ENCODE peak calls at places on chromosomes 3 and 15, in eight cellular contexts. U is mucosa of descending colon, N is pancreas, O is RWPE1, Z is Peyer's patch, H is tibial nerve, Q is left lung, G is tibial artery. C is an unnamed sample.

GRCh38 chr15:90184119-90184785 is 16.9 kb upstream of the SEMA4B start:
- DNase-seq in U (peak; percentile 89), N (peak; percentile 89), O (peak; percentile 83), Z (peak; percentile 71), H (peak; percentile 73), Q (no peak), G (peak; percentile 89), C (no peak)

GRCh38 chr15:101188517-101189340 is 63.1 kb downstream of the CHSY1 start:
- DNase-seq in U (no peak), N (no peak), O (peak; percentile 39), Z (no peak), H (no peak), Q (no peak), G (no peak), C (no peak)

GRCh38 chr15:67080900-67081431 is 15.6 kb downstream of the SMAD3 start:
- DNase-seq in U (peak; percentile 71), N (no peak), O (no peak), Z (peak; percentile 92), H (no peak), Q (peak; percentile 79), G (peak; percentile 62), C (peak; percentile 69)

GRCh38 chr3:127739347-127740135 is 66.8 kb downstream of the ABTB1 start:
- DNase-seq in U (no peak), N (no peak), O (no peak), Z (no peak), H (no peak), Q (peak; percentile 24), G (no peak), C (no peak)

GRCh38 chr15:22978691-22979068 is 1.5 kb downstream of the CYFIP1 start:
- DNase-seq in U (no peak), N (no peak), O (no peak), Z (no peak), H (no peak), Q (no peak), G (no peak), C (no peak)

GRCh38 chr3:177946965-177947364 is 589.3 kb upstream of the KCNMB2 start:
- DNase-seq in U (no peak), N (no peak), O (no peak), Z (no peak), H (no peak), Q (no peak), G (no peak), C (no peak)

GRCh38 chr3:72355168-72355567 is 493.1 kb downstream of the SHQ1 start:
- DNase-seq in U (no peak), N (no peak), O (no peak), Z (no peak), H (no peak), Q (no peak), G (no peak), C (no peak)

GRCh38 chr3:95280711-95281352 is 1218.0 kb downstream of the NSUN3 start:
- DNase-seq in U (no peak), N (no peak), O (peak; percentile 7), Z (no peak), H (no peak), Q (no peak), G (no peak), C (no peak)

GRCh38 chr15:70870066-70870465 is 16.1 kb upstream of the LARP6 start:
- DNase-seq in U (no peak), N (no peak), O (no peak), Z (no peak), H (no peak), Q (no peak), G (no peak), C (no peak)

GRCh38 chr15:57675481-57676181 is 30.9 kb upstream of the POLR2M start:
- DNase-seq in U (no peak), N (no peak), O (peak; percentile 59), Z (no peak), H (no peak), Q (no peak), G (no peak), C (no peak)

GRCh38 chr3:127951276-127951675 is 36.2 kb downstream of the KBTBD12 start:
- DNase-seq in U (no peak), N (no peak), O (no peak), Z (no peak), H (no peak), Q (no peak), G (no peak), C (no peak)

GRCh38 chr3:155701882-155702465 is 42.9 kb downstream of the PLCH1 start:
- DNase-seq in U (no peak), N (no peak), O (peak; percentile 41), Z (no peak), H (no peak), Q (no peak), G (no peak), C (no peak)

GRCh38 chr3:192077795-192078497 is 617.0 kb downstream of the PYDC2 start:
- DNase-seq in U (no peak), N (no peak), O (no peak), Z (no peak), H (no peak), Q (no peak), G (no peak), C (no peak)

GRCh38 chr15:76330281-76330680 is 6.3 kb upstream of the ISL2 start:
- DNase-seq in U (no peak), N (peak; percentile 58), O (peak; percentile 60), Z (no peak), H (no peak), Q (no peak), G (peak; percentile 51), C (no peak)

GRCh38 chr15:78220713-78221112 is 13.7 kb downstream of the ACSBG1 start:
- DNase-seq in U (no peak), N (no peak), O (no peak), Z (no peak), H (no peak), Q (no peak), G (no peak), C (no peak)

GRCh38 chr3:27721717-27722564 is at the start of gene EOMES:
- DNase-seq in U (peak; percentile 69), N (peak; percentile 37), O (peak; percentile 65), Z (peak; percentile 58), H (no peak), Q (peak; percentile 34), G (no peak), C (no peak)
- TF ChIP-seq CTCF in U (no peak), N (no peak), O (peak; percentile 85), Z (no peak), H (no peak), Q (peak; percentile 13), G (no peak), C (no peak)

GRCh38 chr15:31237042-31237324 is 89.7 kb upstream of the KLF13 start:
- DNase-seq in U (no peak), N (no peak), O (no peak), Z (no peak), H (no peak), Q (peak; percentile 30), G (no peak), C (no peak)

GRCh38 chr15:31238369-31238768 is 88.3 kb upstream of the KLF13 start:
- DNase-seq in U (no peak), N (no peak), O (no peak), Z (no peak), H (no peak), Q (no peak), G (no peak), C (no peak)

GRCh38 chr15:31234815-31235214 is 91.8 kb upstream of the KLF13 start:
- DNase-seq in U (no peak), N (no peak), O (no peak), Z (no peak), H (no peak), Q (peak; percentile 12), G (no peak), C (no peak)

GRCh38 chr15:31235298-31236183 is 91.1 kb upstream of the KLF13 start:
- DNase-seq in U (no peak), N (peak; percentile 14), O (no peak), Z (no peak), H (no peak), Q (peak; percentile 47), G (no peak), C (no peak)

GRCh38 chr15:31236184-31237041 is 90.2 kb upstream of the KLF13 start:
- DNase-seq in U (peak; percentile 62), N (peak; percentile 63), O (peak; percentile 91), Z (no peak), H (peak; percentile 29), Q (peak; percentile 84), G (peak; percentile 78), C (no peak)
- TF ChIP-seq CTCF in U (no peak), N (no peak), O (no peak), Z (no peak), H (no peak), Q (no peak), G (no peak), C (no peak)

DNA sequence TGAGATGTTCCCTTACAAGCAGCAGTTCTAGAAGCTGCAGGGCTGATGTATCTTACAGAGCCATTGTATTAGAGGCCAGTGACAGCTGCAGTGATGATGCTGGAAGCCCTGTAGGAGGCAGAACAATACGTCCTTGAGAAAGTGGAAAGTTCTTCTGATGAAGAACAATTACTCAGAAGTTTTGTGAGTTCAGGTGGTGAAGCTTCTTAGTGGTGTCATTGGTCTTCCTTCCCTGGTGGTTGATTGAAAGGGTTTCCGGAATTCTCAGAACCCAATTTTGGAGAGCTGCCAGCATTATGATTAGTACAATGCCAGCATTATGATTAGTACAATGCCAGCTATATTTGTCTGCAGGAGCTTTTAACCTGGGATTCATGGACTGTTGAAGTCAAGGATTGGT is 356.4 kb downstream of the MFSD1 start:
- DNase-seq in U (no peak), N (no peak), O (peak; percentile 13), Z (no peak), H (no peak), Q (no peak), G (no peak), C (no peak)
- TF ChIP-seq CTCF in U (no peak), N (no peak), O (no peak), Z (no peak), H (no peak), Q (no peak), G (no peak), C (no peak)

GRCh38 chr15:50458713-50459112 is 34.5 kb downstream of the USP8 start:
- DNase-seq in U (no peak), N (no peak), O (no peak), Z (no peak), H (no peak), Q (no peak), G (no peak), C (no peak)

GRCh38 chr15:50458301-50458700 is 34.1 kb downstream of the USP8 start:
- DNase-seq in U (no peak), N (no peak), O (no peak), Z (no peak), H (no peak), Q (no peak), G (no peak), C (no peak)

DNA sequence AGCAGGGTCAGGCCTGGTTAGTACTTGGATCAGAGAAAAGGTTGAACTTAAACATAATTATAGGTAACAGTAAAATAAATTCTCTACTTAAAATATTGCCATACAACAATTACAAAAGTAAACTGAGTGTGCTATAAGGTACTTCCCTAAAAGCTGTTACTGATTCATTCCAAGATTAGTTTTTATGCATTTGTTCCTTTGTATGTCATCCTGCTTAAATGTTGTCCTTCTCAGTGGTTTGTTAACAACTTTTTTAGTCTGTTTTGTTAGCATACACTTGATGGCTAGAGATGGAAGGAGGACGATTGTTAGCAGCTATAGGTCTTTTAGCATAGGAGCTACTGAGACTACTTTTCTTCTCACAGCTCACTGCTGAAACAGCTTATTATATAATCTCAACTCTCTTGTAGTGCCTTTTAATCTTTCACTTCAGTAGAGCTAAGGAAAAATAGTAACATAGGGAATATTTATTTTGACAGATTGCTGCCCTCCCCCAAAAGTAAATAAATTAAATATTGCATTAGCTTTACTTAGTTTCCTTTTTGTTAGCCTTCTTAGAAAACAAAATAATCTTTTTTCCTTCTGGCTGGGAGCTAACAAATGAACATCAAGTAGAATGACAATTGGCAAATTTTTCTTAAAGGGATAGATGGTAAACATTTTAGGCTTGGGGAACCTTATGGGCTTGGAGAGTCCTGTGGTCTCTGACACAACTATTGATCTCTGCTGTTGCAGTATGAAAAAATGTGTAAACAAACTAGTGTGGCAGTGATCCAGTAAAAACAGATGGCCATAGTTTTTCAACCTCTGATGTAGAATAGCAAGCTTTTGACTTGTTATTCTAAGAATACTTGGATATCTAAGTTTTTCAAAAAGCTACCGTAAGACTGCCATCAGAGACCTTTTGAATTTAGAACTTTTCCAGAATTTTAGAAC is 39.5 kb downstream of the USP8 start:
- DNase-seq in U (no peak), N (no peak), O (no peak), Z (no peak), H (no peak), Q (no peak), G (no peak), C (no peak)
- TF ChIP-seq CTCF in U (no peak), N (no peak), O (no peak), Z (no peak), H (no peak), Q (no peak), G (no peak), C (no peak)